ENCODE peak calls at places on chromosomes 13 and 19, in six cellular contexts. J is SK-N-SH, C is HCT116, E is K562, R is H1, X is HepG2. Q is an unnamed sample.

GRCh38 chr19:38035515-38036495 is 128.8 kb downstream of the SIPA1L3 start:
- DNase-seq in R (no peak), E (no peak), C (no peak), J (no peak), X (peak), Q (no peak)

GRCh38 chr13:98143601-98144500 is 957 bp downstream of the FARP1 start:
- DNase-seq in E (no peak), X (no peak), R (no peak), C (no peak), J (peak), Q (no peak)

GRCh38 chr13:32824671-32825070 is 191.6 kb upstream of the KL start:
- DNase-seq in E (no peak), X (no peak), R (peak), J (no peak), C (peak), Q (peak)

GRCh38 chr13:29808264-29808663 is 42.2 kb downstream of the UBL3 start:
- DNase-seq in R (no peak), X (no peak), J (no peak), E (no peak), C (no peak), Q (no peak)

GRCh38 chr13:36774895-36775294 is 44.1 kb upstream of the RFXAP start:
- DNase-seq in X (no peak), C (no peak), R (no peak), E (no peak), J (no peak), Q (no peak)

GRCh38 chr13:113917523-113918371 is 53.9 kb upstream of the GAS6 start:
- DNase-seq in R (no peak), E (no peak), J (no peak), C (no peak), X (no peak), Q (no peak)

GRCh38 chr13:20461860-20462532 is 63.7 kb downstream of the CRYL1 start:
- DNase-seq in X (no peak), J (no peak), E (no peak), C (no peak), R (no peak), Q (no peak)

GRCh38 chr13:40338217-40338616 is 328.2 kb downstream of the FOXO1 start:
- DNase-seq in R (no peak), J (no peak), C (no peak), E (no peak), X (no peak), Q (no peak)

GRCh38 chr19:42433503-42434260 is 6.5 kb upstream of the LIPE start:
- DNase-seq in R (no peak), J (no peak), E (peak), C (no peak), X (peak), Q (no peak)

GRCh38 chr19:47028372-47028672 is 8.7 kb downstream of the NPAS1 start:
- DNase-seq in R (no peak), C (no peak), X (no peak), E (no peak), J (peak), Q (no peak)

DNA sequence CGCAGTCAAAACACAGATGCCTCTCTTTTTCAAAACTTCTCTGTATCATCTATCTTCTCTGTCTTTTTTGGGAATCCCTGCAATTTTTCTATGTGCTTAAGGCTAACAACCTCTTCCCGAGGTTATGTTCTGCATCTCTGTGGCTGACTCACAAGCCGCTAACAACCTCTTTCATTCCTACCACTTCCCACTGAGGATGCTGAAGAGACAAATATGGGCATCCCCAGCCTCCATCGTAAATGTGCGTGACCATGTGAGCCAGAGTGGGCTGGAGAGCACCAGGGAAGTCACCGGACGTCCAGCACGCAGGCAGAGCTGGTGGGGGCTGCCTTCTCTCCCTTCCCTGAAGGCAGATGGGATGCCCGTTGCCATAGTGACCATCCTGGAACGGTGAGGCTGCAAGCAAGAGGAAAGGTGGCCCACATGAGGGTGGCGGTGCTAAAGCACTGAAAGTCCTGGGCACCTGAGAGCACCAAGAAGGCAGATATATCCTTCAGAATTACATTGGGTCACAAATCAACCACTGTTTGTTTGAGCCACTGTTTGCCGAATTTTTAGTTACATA is 122.8 kb downstream of the SHISA2 start:
- DNase-seq in C (no peak), E (no peak), R (no peak), J (no peak), X (no peak), Q (no peak)
- TF ChIP-seq YY1 in C (no peak), E (no peak), R (no peak), J (no peak), X (no peak), Q (no peak)

DNA sequence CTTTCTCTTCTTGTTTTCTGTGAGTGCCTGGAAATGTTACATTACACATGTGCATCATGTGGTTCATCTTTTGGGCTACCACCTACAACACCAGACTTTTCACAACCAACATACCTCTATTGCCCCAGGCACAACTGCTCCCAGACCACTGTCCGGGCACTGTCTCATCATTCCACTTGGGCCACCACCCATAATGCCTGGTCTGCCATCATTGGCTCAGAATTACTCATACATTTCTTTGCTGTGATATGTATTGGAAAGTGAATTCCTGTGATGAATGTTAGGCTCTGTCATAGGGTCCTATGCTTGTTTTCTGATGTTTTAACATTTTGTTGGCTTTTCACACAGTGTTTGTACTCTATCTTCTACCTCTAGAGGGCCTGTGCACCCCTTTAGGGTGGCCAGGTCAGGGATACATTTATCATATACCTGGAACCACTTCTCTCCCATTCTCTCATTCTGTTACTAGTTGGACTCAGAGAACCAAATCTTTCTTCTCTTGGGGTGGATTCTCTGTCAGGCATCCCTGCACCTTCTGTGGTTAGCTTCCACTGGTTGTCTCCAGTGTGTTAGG is 172.8 kb downstream of the NHLRC3 start:
- DNase-seq in X (no peak), R (no peak), J (no peak), C (no peak), E (no peak), Q (no peak)
- TF ChIP-seq YY1 in X (no peak), R (no peak), J (no peak), C (no peak), E (no peak), Q (no peak)

DNA sequence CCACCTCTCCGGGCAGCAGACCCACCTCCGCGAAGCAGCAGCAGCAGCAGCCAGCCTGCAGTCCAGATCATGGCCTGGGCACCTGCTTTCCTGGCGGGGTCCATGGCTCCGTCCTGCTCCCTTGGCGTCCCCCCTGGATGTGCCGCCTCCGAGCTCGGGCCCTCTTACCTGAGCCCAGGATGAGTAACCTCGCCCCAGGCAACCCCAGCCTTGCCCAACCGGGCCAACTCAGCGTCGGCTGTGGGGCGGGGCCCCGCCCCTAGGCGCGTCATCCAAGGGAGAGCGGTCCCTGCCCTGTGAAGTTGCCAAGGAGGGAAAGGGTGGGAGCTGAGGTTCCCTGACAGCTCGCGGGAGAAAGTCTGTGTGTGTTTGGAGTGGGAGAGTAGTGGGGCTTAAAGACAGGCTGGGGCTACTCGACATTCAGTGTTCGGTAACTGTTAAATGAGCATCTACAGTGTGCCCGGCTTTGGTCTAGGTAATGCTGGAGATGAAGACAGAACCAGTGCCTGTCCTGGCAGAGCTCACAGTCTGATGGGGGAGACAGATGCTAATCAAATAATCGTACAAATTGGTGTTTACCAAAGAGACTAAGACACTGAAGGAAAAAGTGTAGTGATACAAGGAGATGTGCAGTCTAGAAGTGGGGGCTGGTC is at the start of gene LYPD3:
- DNase-seq in R (no peak), X (no peak), C (peak), J (no peak), E (no peak), Q (no peak)
- TF ChIP-seq YY1 in R (no peak), X (no peak), C (no peak), J (no peak), E (no peak), Q (no peak)

DNA sequence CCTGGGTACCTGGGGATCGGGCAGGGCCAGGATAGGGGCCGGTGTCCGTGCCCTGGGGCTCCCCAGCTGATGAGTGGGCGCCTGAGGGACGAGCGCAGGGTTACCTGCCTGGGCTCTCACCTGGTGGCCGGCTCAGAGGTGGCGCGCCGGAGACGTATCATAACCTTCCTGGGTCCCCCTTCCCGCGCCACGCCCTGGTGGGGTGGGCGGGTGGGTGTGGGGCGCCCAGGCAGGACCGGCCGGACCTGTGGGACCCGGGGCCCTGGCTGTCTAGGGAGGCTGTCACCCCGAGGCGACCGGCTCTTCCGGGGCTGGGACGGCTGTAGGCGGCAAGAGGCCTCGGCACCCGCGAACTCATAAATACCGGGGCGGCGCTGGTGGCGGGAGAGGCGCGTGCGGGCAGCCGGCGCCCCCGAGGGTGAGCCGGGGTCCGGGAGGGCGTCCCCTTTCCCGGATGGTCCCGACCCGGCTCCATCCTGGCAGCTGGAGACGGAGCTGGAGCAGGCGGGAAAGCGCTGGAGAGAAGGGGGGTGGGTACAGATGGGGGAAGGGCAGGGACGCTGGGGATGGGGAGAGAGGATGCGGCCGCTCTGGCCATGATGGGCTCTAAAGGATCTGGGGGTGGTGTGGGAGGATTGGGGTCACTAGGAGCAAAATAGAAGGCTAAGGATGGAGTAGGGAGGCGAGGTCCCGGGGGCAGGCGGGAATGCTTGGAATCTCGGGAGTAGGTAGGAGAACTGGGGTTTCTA is at the start of gene ACP7:
- DNase-seq in J (peak), E (no peak), X (no peak), C (no peak), R (no peak), Q (no peak)
- TF ChIP-seq YY1 in J (no peak), E (no peak), X (no peak), C (no peak), R (no peak), Q (no peak)

GRCh38 chr19:41325947-41326706 is 16.2 kb downstream of the CCDC97 start:
- DNase-seq in J (peak), C (no peak), R (no peak), E (peak), X (peak), Q (no peak)
- TF ChIP-seq YY1 in J (no peak), C (no peak), R (no peak), E (no peak), X (no peak), Q (no peak)

GRCh38 chr19:33377586-33378475 is 4.3 kb downstream of the CEBPG start:
- DNase-seq in R (no peak), C (no peak), J (no peak), E (no peak), X (no peak), Q (no peak)
- TF ChIP-seq YY1 in R (no peak), C (no peak), J (no peak), E (no peak), X (no peak), Q (no peak)